ENCODE peak calls at places on chromosomes 12 and 14, in six cellular contexts. U, R, A, I, W and Y are unnamed samples.

GRCh38 chr12:69688496-69689427 is 10.3 kb downstream of the BEST3 start:
- DNase-seq in W (peak), I (no peak), U (peak), A (peak), R (no peak), Y (peak)

GRCh38 chr14:98692832-98693231 is 579.2 kb downstream of the BCL11B start:
- DNase-seq in W (no peak), A (peak), I (no peak), R (no peak), U (no peak), Y (no peak)

GRCh38 chr12:132427999-132428871 is 61.7 kb upstream of the FBRSL1 start:
- DNase-seq in U (no peak), I (no peak), W (no peak), A (no peak), R (no peak), Y (no peak)

GRCh38 chr14:24481622-24482324 is 26.3 kb downstream of the CMA1 start:
- DNase-seq in A (peak), I (no peak), W (peak), R (peak), U (peak), Y (peak)

GRCh38 chr12:27549801-27550652 is 26.0 kb downstream of the PPFIBP1 start:
- DNase-seq in W (peak), R (no peak), I (peak), A (peak), U (peak), Y (peak)

GRCh38 chr14:45211295-45211694 is 41.7 kb downstream of the MIS18BP1 start:
- DNase-seq in W (no peak), R (no peak), U (no peak), A (no peak), I (no peak), Y (no peak)

GRCh38 chr14:70909788-70910614 is 2.7 kb downstream of the PCNX1 start:
- DNase-seq in W (no peak), I (no peak), A (no peak), R (no peak), U (no peak), Y (no peak)

GRCh38 chr14:79967001-79967400 is 244.3 kb downstream of the DIO2 start:
- DNase-seq in U (no peak), A (no peak), R (no peak), W (peak), I (no peak), Y (peak)

GRCh38 chr12:112939761-112940357 is 1.6 kb downstream of the OAS3 start:
- DNase-seq in A (no peak), W (no peak), I (no peak), U (no peak), R (no peak), Y (peak)